ENCODE peak calls at places on chromosome 2, in eight cellular contexts. D, I, Y, R, X, G, P and T are unnamed samples.

GRCh38 chr2:105934467-105934866 is 189.8 kb downstream of the NCK2 start:
- DNase-seq in D (no peak), G (no peak), I (peak; percentile 9), Y (no peak), P (no peak), X (no peak), R (no peak), T (no peak)

GRCh38 chr2:160252278-160252887 is 52.3 kb upstream of the ITGB6 start:
- DNase-seq in P (peak; percentile 41), Y (no peak), I (no peak), G (no peak), D (peak; percentile 16), R (no peak), X (peak; percentile 56), T (no peak)

GRCh38 chr2:119544075-119545031 is at the start of gene CFAP221:
- DNase-seq in D (no peak), P (peak; percentile 71), X (peak; percentile 52), Y (peak; percentile 34), G (peak; percentile 40), I (no peak), R (no peak), T (peak; percentile 56)

GRCh38 chr2:234095301-234095700 is 44.8 kb downstream of the SPP2 start:
- DNase-seq in R (no peak), I (no peak), Y (no peak), G (no peak), D (no peak), X (no peak), P (no peak), T (no peak)

GRCh38 chr2:28403388-28403956 is 10.8 kb downstream of the FOSL2 start:
- DNase-seq in Y (no peak), X (no peak), D (no peak), R (no peak), P (no peak), I (no peak), G (no peak), T (no peak)

GRCh38 chr2:3612639-3613523 is 18.0 kb downstream of the COLEC11 start:
- DNase-seq in P (no peak), G (no peak), I (no peak), X (no peak), D (no peak), Y (no peak), R (no peak), T (no peak)

GRCh38 chr2:37389395-37389794 is 45.0 kb downstream of the QPCT start:
- DNase-seq in I (no peak), G (no peak), R (no peak), Y (no peak), X (no peak), D (no peak), P (no peak), T (no peak)

GRCh38 chr2:84970266-84970955 is 550 bp upstream of the KCMF1 start:
- DNase-seq in X (no peak), G (peak; percentile 20), R (no peak), I (peak; percentile 17), Y (peak; percentile 40), D (peak; percentile 73), P (peak; percentile 63), T (peak; percentile 73)

GRCh38 chr2:191228861-191229260 is 16.3 kb upstream of the MYO1B start:
- DNase-seq in P (no peak), I (no peak), X (no peak), R (no peak), Y (no peak), G (no peak), D (no peak), T (no peak)

GRCh38 chr2:98158305-98158704 is 71.3 kb downstream of the VWA3B start:
- DNase-seq in I (no peak), R (no peak), G (no peak), Y (no peak), D (no peak), P (no peak), X (no peak), T (no peak)